ENCODE peak calls at places on chromosomes 5 and 9, in seven cellular contexts. K is K562, W is ovary, H is stomach, F is sigmoid colon, I is tibial nerve, L is upper lobe of left lung. M is an unnamed sample.

GRCh38 chr5:170817195-170817594 is 33.7 kb downstream of the GABRP start:
- DNase-seq in K (no peak), W (no peak), H (no peak), F (no peak), I (no peak), L (no peak), M (no peak)

GRCh38 chr5:109589983-109590382 is 99.7 kb upstream of the MAN2A1 start:
- DNase-seq in K (no peak), W (no peak), H (no peak), F (no peak), I (no peak), L (no peak), M (no peak)

GRCh38 chr5:119400248-119400647 is 44.4 kb downstream of the TNFAIP8 start:
- DNase-seq in K (peak; percentile 53), W (no peak), H (no peak), F (no peak), I (no peak), L (no peak), M (no peak)

GRCh38 chr5:29720954-29721353 is 1472.5 kb upstream of the CDH6 start:
- DNase-seq in K (peak; percentile 7), W (no peak), H (no peak), F (no peak), I (no peak), L (no peak), M (no peak)

GRCh38 chr5:149860801-149861322 is 83.7 kb downstream of the PDE6A start:
- DNase-seq in K (no peak), W (no peak), H (no peak), F (peak; percentile 53), I (no peak), L (peak; percentile 28), M (no peak)

GRCh38 chr9:133775951-133776905 is 38.1 kb upstream of the SARDH start:
- DNase-seq in K (no peak), W (no peak), H (no peak), F (no peak), I (no peak), L (no peak), M (no peak)

GRCh38 chr5:150138551-150139265 is 16.9 kb downstream of the PDGFRB start:
- DNase-seq in K (no peak), W (peak; percentile 87), H (peak; percentile 67), F (no peak), I (peak; percentile 55), L (no peak), M (no peak)

GRCh38 chr5:104793031-104793430 is 1230.4 kb upstream of the NUDT12 start:
- DNase-seq in K (no peak), W (no peak), H (no peak), F (no peak), I (no peak), L (no peak), M (no peak)

GRCh38 chr5:97009212-97009898 is 73.5 kb downstream of the LNPEP start:
- DNase-seq in K (peak; percentile 40), W (no peak), H (no peak), F (no peak), I (no peak), L (no peak), M (no peak)

DNA sequence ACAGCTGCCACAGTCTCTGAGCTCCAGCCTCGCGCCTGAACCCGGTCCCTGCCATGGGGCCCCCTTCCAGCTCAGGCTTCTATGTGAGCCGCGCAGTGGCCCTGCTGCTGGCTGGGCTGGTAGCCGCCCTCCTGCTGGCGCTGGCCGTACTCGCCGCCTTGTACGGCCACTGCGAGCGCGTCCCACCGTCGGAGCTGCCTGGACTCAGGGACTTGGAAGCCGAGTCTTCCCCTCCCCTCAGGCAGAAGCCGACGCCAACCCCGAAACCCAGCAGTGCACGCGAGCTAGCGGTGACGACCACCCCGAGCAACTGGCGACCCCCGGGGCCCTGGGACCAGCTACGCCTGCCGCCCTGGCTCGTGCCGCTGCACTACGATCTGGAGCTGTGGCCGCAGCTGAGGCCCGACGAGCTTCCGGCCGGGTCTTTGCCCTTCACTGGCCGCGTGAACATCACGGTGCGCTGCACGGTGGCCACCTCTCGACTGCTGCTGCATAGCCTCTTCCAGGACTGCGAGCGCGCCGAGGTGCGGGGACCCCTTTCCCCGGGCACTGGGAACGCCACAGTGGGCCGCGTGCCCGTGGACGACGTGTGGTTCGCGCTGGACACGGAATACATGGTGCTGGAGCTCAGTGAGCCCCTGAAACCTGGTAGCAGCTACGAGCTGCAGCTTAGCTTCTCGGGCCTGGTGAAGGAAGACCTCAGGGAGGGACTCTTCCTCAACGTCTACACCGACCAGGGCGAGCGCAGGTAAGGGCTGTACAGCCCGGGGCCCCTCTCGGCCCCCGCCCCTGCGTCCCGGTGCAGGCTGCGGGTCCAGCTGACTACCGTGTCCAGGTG is 509 bp downstream of the LVRN start:
- DNase-seq in K (no peak), W (peak; percentile 54), H (no peak), F (peak; percentile 65), I (no peak), L (no peak), M (peak; percentile 7)
- H3K27me3 ChIP-seq in K (peaks cover 24% of the 10 kb centered on the region), W (no peaks in the 10 kb centered on the region), H (peaks cover 39% of the 10 kb centered on the region), F (peaks cover 73% of the 10 kb centered on the region), I (peaks cover 76% of the 10 kb centered on the region), L (peaks cover 12% of the 10 kb centered on the region), M (peaks cover 75% of the 10 kb centered on the region)

GRCh38 chr9:72363908-72364678 is 915 bp downstream of the ZFAND5 start:
- DNase-seq in K (peak; percentile 56), W (peak; percentile 76), H (peak; percentile 68), F (peak; percentile 85), I (peak; percentile 41), L (peak; percentile 72), M (peak; percentile 62)

GRCh38 chr9:72362680-72363139 is 2.3 kb downstream of the ZFAND5 start:
- DNase-seq in K (peak; percentile 75), W (peak; percentile 49), H (peak; percentile 57), F (peak; percentile 88), I (peak; percentile 45), L (peak; percentile 90), M (peak; percentile 59)

GRCh38 chr9:72365525-72366256 is 683 bp upstream of the ZFAND5 start:
- DNase-seq in K (peak; percentile 62), W (peak; percentile 94), H (peak; percentile 85), F (peak; percentile 97), I (peak; percentile 86), L (peak; percentile 90), M (peak; percentile 87)

GRCh38 chr9:72363226-72363625 is 1.8 kb downstream of the ZFAND5 start:
- DNase-seq in K (no peak), W (no peak), H (no peak), F (no peak), I (no peak), L (no peak), M (no peak)

GRCh38 chr9:72364679-72365524 is at the start of gene ZFAND5:
- DNase-seq in K (peak; percentile 92), W (peak; percentile 99), H (peak; percentile 99), F (peak; percentile 100), I (peak; percentile 99), L (peak; percentile 100), M (peak; percentile 98)
- TF ChIP-seq EP300 in K (no peak), W (peak; percentile 58), H (peak; percentile 43), F (peak; percentile 71), I (peak; percentile 52), L (peak; percentile 86), M (peak; percentile 63)

GRCh38 chr5:1703352-1704050 is 96.1 kb downstream of the MRPL36 start:
- DNase-seq in K (no peak), W (no peak), H (no peak), F (no peak), I (no peak), L (no peak), M (no peak)

GRCh38 chr5:1702318-1702717 is 97.3 kb downstream of the MRPL36 start:
- DNase-seq in K (peak; percentile 29), W (no peak), H (no peak), F (no peak), I (no peak), L (no peak), M (no peak)

GRCh38 chr5:1706021-1706420 is 93.6 kb downstream of the MRPL36 start:
- DNase-seq in K (no peak), W (no peak), H (no peak), F (no peak), I (no peak), L (no peak), M (no peak)

GRCh38 chr5:1704676-1705075 is 95.0 kb downstream of the MRPL36 start:
- DNase-seq in K (no peak), W (no peak), H (no peak), F (no peak), I (no peak), L (no peak), M (no peak)

DNA sequence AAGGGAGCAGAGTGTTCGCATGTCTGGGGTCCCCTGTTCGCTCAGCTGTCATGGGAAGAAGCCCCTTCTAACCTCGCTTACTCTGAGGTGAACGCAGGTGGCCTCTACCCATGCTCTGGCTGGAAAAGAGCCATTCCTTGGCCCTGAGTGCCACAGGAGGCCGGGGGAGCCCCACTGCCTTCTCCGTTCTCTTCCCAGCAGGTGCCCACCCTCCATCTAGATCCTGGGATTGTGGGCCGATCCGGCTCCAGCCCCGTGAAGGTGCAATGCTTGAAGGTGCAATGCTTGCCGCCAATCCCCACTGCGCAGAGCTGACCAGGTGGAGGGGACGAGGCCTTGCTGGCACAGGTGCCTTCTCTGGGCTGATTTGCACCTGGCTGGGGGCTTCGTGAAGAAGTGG is 95.4 kb downstream of the MRPL36 start:
- DNase-seq in K (no peak), W (no peak), H (no peak), F (no peak), I (no peak), L (no peak), M (no peak)
- H3K27me3 ChIP-seq in K (peaks cover 69% of the 10 kb centered on the region), W (no peaks in the 10 kb centered on the region), H (peaks cover 8% of the 10 kb centered on the region), F (peaks cover 26% of the 10 kb centered on the region), I (no peaks in the 10 kb centered on the region), L (no peaks in the 10 kb centered on the region), M (peaks cover 21% of the 10 kb centered on the region)

GRCh38 chr5:95086932-95087818 is 197.7 kb downstream of the MCTP1 start:
- DNase-seq in K (no peak), W (no peak), H (no peak), F (no peak), I (no peak), L (no peak), M (no peak)
- TF ChIP-seq EP300 in K (no peak), W (no peak), H (no peak), F (no peak), I (no peak), L (no peak), M (no peak)

GRCh38 chr9:89937051-89937450 is 332.2 kb downstream of the GADD45G start:
- DNase-seq in K (no peak), W (no peak), H (no peak), F (no peak), I (no peak), L (no peak), M (no peak)

GRCh38 chr9:89940625-89941024 is 335.8 kb downstream of the GADD45G start:
- DNase-seq in K (no peak), W (no peak), H (no peak), F (no peak), I (no peak), L (no peak), M (no peak)

GRCh38 chr9:89942643-89943042 is 337.8 kb downstream of the GADD45G start:
- DNase-seq in K (no peak), W (no peak), H (no peak), F (no peak), I (no peak), L (no peak), M (no peak)

GRCh38 chr9:89941875-89942274 is 337.1 kb downstream of the GADD45G start:
- DNase-seq in K (no peak), W (no peak), H (no peak), F (no peak), I (no peak), L (no peak), M (no peak)

GRCh38 chr9:89939893-89940292 is 335.1 kb downstream of the GADD45G start:
- DNase-seq in K (no peak), W (no peak), H (no peak), F (no peak), I (no peak), L (no peak), M (no peak)
- H3K27me3 ChIP-seq in K (no peaks in the 10 kb centered on the region), W (no peaks in the 10 kb centered on the region), H (no peaks in the 10 kb centered on the region), F (no peaks in the 10 kb centered on the region), I (no peaks in the 10 kb centered on the region), L (no peaks in the 10 kb centered on the region), M (no peaks in the 10 kb centered on the region)